ENCODE peak calls at places on chromosomes 12 and 14, in ten cellular contexts. W is heart left ventricle; L is stomach; D is brain microvascular endothelial cell; U is pancreas; H is K562; Z is fibroblast of lung; G is right atrium auricular region; P is CD8-positive, alpha-beta T cell; N is psoas muscle. C is an unnamed sample.
A peak's percentile ranks its signal among the peaks of the same experiment; 100 is the strongest.

GRCh38 chr12:9636150-9636549 is 28.4 kb upstream of the KLRB1 start:
- DNase-seq in W (no peak), L (no peak), D (no peak), U (no peak), H (no peak), Z (no peak), G (no peak), P (no peak), N (no peak), C (no peak)

GRCh38 chr12:109109756-109110350 is 6.5 kb upstream of the ACACB start:
- DNase-seq in W (no peak), L (no peak), D (no peak), U (no peak), H (no peak), Z (no peak), G (no peak), P (no peak), N (no peak), C (no peak)

GRCh38 chr14:101857226-101857625 is 95.7 kb downstream of the PPP2R5C start:
- DNase-seq in W (no peak), L (no peak), D (no peak), U (no peak), H (peak; percentile 48), Z (no peak), G (peak; percentile 32), P (no peak), N (no peak), C (no peak)

GRCh38 chr12:115763376-115763775 is 514.1 kb downstream of the MED13L start:
- DNase-seq in W (no peak), L (no peak), D (no peak), U (no peak), H (no peak), Z (peak; percentile 56), G (no peak), P (no peak), N (no peak), C (no peak)

GRCh38 chr12:497501-498160 is 37.9 kb downstream of the B4GALNT3 start:
- DNase-seq in W (no peak), L (peak; percentile 23), D (no peak), U (no peak), H (no peak), Z (no peak), G (peak; percentile 38), P (no peak), N (no peak), C (no peak)

GRCh38 chr14:53306926-53307325 is 153.8 kb upstream of the DDHD1 start:
- DNase-seq in W (no peak), L (no peak), D (peak; percentile 15), U (no peak), H (no peak), Z (peak; percentile 49), G (no peak), P (no peak), N (no peak), C (no peak)

GRCh38 chr12:26239508-26240328 is 44.3 kb downstream of the SSPN start:
- DNase-seq in W (peak; percentile 62), L (no peak), D (peak; percentile 87), U (peak; percentile 41), H (no peak), Z (peak; percentile 57), G (peak; percentile 89), P (no peak), N (peak; percentile 84), C (no peak)

GRCh38 chr14:33307691-33308369 is 369.2 kb downstream of the NPAS3 start:
- DNase-seq in W (peak; percentile 36), L (no peak), D (no peak), U (no peak), H (no peak), Z (peak; percentile 55), G (no peak), P (no peak), N (peak; percentile 41), C (no peak)

GRCh38 chr14:103123634-103124500 is 606 bp downstream of the TNFAIP2 start:
- DNase-seq in W (peak; percentile 71), L (peak; percentile 56), D (no peak), U (peak; percentile 45), H (peak; percentile 50), Z (no peak), G (peak; percentile 72), P (no peak), N (peak; percentile 72), C (no peak)

DNA sequence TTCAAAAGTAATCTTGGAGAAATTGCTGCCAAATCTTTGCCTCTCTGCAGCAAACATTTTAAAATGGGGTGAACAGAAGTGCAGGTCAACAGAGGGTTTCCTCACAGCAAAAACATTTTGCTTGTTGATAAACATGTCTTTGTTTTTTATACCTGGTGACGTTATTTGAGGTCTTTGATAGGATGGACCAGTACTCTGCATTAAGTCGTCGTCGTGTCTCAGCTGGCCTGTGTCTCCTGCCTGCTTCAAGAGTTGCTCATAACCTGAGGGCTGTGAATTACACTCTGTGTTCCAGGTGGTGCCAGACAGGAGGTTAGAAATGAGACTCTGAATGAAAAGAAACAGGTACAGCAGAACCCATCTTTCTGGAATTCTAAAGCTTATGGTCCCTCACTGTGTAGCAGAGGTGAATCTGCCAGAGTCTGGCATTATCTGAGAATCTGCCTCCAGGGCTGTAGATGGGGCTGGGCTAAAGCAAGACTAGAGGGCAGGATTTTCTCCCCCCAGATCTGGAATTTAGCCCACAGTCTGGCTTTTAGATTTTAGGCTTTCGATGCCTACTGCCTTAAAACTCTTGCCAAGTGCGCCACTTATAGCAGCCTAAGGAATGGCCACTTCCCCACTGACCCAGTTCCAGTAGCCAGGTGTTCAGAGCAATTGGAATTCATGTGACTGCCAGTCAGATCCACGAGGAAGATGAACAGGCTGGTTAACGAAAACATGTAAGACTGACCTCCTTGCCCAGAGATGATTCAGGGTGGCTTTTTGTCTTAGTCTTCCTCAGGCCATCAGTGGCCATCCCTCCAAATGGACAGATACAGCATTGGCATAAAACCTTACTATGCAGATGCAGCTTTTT is 161.2 kb downstream of the PRKCH start:
- DNase-seq in W (no peak), L (no peak), D (no peak), U (no peak), H (no peak), Z (no peak), G (no peak), P (no peak), N (no peak), C (no peak)
- H3K36me3 ChIP-seq in W (peaks cover 28% of the 10 kb centered on the region), L (no peaks in the 10 kb centered on the region), D (no peaks in the 10 kb centered on the region), U (no peaks in the 10 kb centered on the region), H (no peaks in the 10 kb centered on the region), Z (no peaks in the 10 kb centered on the region), G (no peaks in the 10 kb centered on the region), P (peaks cover 39% of the 10 kb centered on the region), N (peaks cover 9% of the 10 kb centered on the region), C (no peaks in the 10 kb centered on the region)

GRCh38 chr12:21648378-21648777 is 9.3 kb downstream of the LDHB start:
- DNase-seq in W (no peak), L (no peak), D (no peak), U (no peak), H (no peak), Z (no peak), G (no peak), P (no peak), N (no peak), C (no peak)

GRCh38 chr12:21651821-21652220 is 5.8 kb downstream of the LDHB start:
- DNase-seq in W (no peak), L (no peak), D (no peak), U (no peak), H (no peak), Z (no peak), G (no peak), P (no peak), N (no peak), C (no peak)

GRCh38 chr12:21649034-21649433 is 8.6 kb downstream of the LDHB start:
- DNase-seq in W (no peak), L (no peak), D (no peak), U (no peak), H (no peak), Z (no peak), G (no peak), P (no peak), N (no peak), C (no peak)

GRCh38 chr12:21647179-21647578 is 10.5 kb downstream of the LDHB start:
- DNase-seq in W (no peak), L (no peak), D (no peak), U (no peak), H (no peak), Z (no peak), G (no peak), P (no peak), N (no peak), C (no peak)

DNA sequence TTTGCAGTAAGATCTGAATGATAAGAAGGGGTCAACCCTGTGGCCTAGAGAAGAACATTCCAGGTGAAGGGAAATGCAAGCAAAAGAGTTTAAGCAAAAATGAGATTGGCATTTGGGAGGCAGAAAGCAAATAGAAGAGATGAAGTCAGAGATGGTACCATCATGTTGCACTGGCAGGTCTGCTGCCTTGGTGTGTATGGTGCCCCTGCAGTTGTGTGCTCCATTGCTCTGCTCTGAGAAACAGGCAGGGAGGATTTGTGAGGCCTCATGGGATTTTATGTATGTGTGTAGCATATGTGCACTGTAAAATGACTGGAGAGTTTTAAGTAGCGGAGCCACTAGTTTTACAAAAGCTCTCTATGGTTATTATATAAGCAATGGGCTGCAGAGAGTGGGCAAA is 6.6 kb downstream of the LDHB start:
- DNase-seq in W (no peak), L (no peak), D (no peak), U (no peak), H (no peak), Z (no peak), G (no peak), P (no peak), N (no peak), C (no peak)
- H3K36me3 ChIP-seq in W (peaks cover 81% of the 10 kb centered on the region), L (peaks cover 81% of the 10 kb centered on the region), D (peaks cover 43% of the 10 kb centered on the region), U (peaks cover 26% of the 10 kb centered on the region), H (peaks cover 97% of the 10 kb centered on the region), Z (peaks cover 10% of the 10 kb centered on the region), G (peaks cover 43% of the 10 kb centered on the region), P (peaks cover 54% of the 10 kb centered on the region), N (peaks cover 61% of the 10 kb centered on the region), C (peaks cover 100% of the 10 kb centered on the region)

GRCh38 chr12:43113153-43113552 is 438.9 kb downstream of the ADAMTS20 start:
- DNase-seq in W (no peak), L (no peak), D (no peak), U (no peak), H (no peak), Z (peak; percentile 17), G (no peak), P (no peak), N (no peak), C (no peak)
- H3K36me3 ChIP-seq in W (no peaks in the 10 kb centered on the region), L (no peaks in the 10 kb centered on the region), D (no peaks in the 10 kb centered on the region), U (no peaks in the 10 kb centered on the region), H (no peaks in the 10 kb centered on the region), Z (no peaks in the 10 kb centered on the region), G (no peaks in the 10 kb centered on the region), P (no peaks in the 10 kb centered on the region), N (no peaks in the 10 kb centered on the region), C (no peaks in the 10 kb centered on the region)

DNA sequence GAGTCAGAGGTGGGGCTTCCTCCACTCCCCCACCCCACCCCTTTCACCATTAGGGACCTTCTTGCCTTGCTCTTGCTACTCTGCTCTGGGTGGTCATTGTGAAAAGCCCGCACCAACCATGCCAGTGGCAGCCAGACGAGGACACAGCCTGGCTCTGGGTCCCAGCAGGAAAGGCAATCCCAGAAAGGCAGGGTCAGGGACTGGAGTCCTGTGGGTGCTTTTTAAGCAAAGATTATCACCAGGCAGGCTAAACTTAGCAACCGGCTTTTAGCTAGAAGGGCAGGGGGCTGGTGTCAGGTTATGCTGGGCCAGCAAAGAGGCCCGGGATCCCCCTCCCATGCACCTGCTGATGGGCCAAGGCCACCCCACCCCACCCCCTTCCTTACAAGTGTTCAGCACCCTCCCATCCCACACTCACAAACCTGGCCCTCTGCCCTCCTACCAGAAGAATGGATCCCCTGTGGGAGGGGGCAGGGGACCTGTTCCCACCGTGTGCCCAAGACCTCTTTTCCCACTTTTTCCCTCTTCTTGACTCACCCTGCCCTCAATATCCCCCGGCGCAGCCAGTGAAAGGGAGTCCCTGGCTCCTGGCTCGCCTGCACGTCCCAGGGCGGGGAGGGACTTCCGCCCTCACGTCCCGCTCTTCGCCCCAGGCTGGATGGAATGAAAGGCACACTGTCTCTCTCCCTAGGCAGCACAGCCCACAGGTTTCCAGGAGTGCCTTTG is 1.2 kb upstream of the GAPDH start:
- DNase-seq in W (peak; percentile 73), L (peak; percentile 65), D (no peak), U (peak; percentile 54), H (peak; percentile 24), Z (peak; percentile 57), G (peak; percentile 79), P (no peak), N (peak; percentile 69), C (peak; percentile 71)
- H3K36me3 ChIP-seq in W (peaks cover 60% of the 10 kb centered on the region), L (peaks cover 63% of the 10 kb centered on the region), D (peaks cover 55% of the 10 kb centered on the region), U (peaks cover 38% of the 10 kb centered on the region), H (peaks cover 75% of the 10 kb centered on the region), Z (peaks cover 33% of the 10 kb centered on the region), G (peaks cover 55% of the 10 kb centered on the region), P (peaks cover 40% of the 10 kb centered on the region), N (peaks cover 65% of the 10 kb centered on the region), C (peaks cover 82% of the 10 kb centered on the region)